ENCODE peak calls at places on chromosomes 13 and 19, in five cellular contexts. One of them, this sample, is unnamed.

GRCh38 chr13:25679154-25679553 is 307.4 kb downstream of the ATP8A2 start:
- DNase-seq in stimulated activated CD4-positive, alpha-beta T cell treated with anti-CD3 and anti-CD28 coated beads, Interleukin-2, amount 100 ng/mL, for 48 hours: no peak
- DNase-seq in lung microvascular endothelial cell: no peak
- DNase-seq in psoas muscle: no peak
- DNase-seq in renal cortical epithelial cell: no peak
- DNase-seq in this sample: no peak

GRCh38 chr19:12751635-12752034 is at the start of gene BEST2:
- DNase-seq in lung microvascular endothelial cell: no peak
- DNase-seq in stimulated activated CD4-positive, alpha-beta T cell treated with anti-CD3 and anti-CD28 coated beads, Interleukin-2, amount 100 ng/mL, for 48 hours: no peak
- DNase-seq in psoas muscle: no peak
- DNase-seq in renal cortical epithelial cell: no peak
- DNase-seq in this sample: no peak

GRCh38 chr19:18385675-18386542 is at the start of gene GDF15:
- DNase-seq in stimulated activated CD4-positive, alpha-beta T cell treated with anti-CD3 and anti-CD28 coated beads, Interleukin-2, amount 100 ng/mL, for 48 hours: peak; percentile 41
- DNase-seq in psoas muscle: peak; percentile 59
- DNase-seq in renal cortical epithelial cell: peak; percentile 90
- DNase-seq in lung microvascular endothelial cell: peak; percentile 98
- DNase-seq in this sample: peak; percentile 85

GRCh38 chr19:14310055-14310454 is 71.2 kb upstream of the ADGRE5 start:
- DNase-seq in stimulated activated CD4-positive, alpha-beta T cell treated with anti-CD3 and anti-CD28 coated beads, Interleukin-2, amount 100 ng/mL, for 48 hours: no peak
- DNase-seq in psoas muscle: no peak
- DNase-seq in lung microvascular endothelial cell: no peak
- DNase-seq in renal cortical epithelial cell: no peak
- DNase-seq in this sample: no peak

GRCh38 chr19:34336781-34337271 is 28.2 kb upstream of the GPI start:
- DNase-seq in stimulated activated CD4-positive, alpha-beta T cell treated with anti-CD3 and anti-CD28 coated beads, Interleukin-2, amount 100 ng/mL, for 48 hours: peak; percentile 37
- DNase-seq in renal cortical epithelial cell: peak; percentile 57
- DNase-seq in lung microvascular endothelial cell: peak; percentile 69
- DNase-seq in psoas muscle: no peak
- DNase-seq in this sample: peak; percentile 38

GRCh38 chr13:66700336-66700735 is 529.8 kb downstream of the PCDH9 start:
- DNase-seq in stimulated activated CD4-positive, alpha-beta T cell treated with anti-CD3 and anti-CD28 coated beads, Interleukin-2, amount 100 ng/mL, for 48 hours: no peak
- DNase-seq in lung microvascular endothelial cell: no peak
- DNase-seq in renal cortical epithelial cell: peak; percentile 65
- DNase-seq in psoas muscle: no peak
- DNase-seq in this sample: no peak

GRCh38 chr13:40370662-40371061 is 295.8 kb downstream of the FOXO1 start:
- DNase-seq in stimulated activated CD4-positive, alpha-beta T cell treated with anti-CD3 and anti-CD28 coated beads, Interleukin-2, amount 100 ng/mL, for 48 hours: no peak
- DNase-seq in psoas muscle: no peak
- DNase-seq in lung microvascular endothelial cell: no peak
- DNase-seq in renal cortical epithelial cell: no peak
- DNase-seq in this sample: no peak

GRCh38 chr19:18193388-18194207 is 580 bp downstream of the MPV17L2 start:
- DNase-seq in lung microvascular endothelial cell: no peak
- DNase-seq in renal cortical epithelial cell: no peak
- DNase-seq in stimulated activated CD4-positive, alpha-beta T cell treated with anti-CD3 and anti-CD28 coated beads, Interleukin-2, amount 100 ng/mL, for 48 hours: no peak
- DNase-seq in psoas muscle: no peak
- DNase-seq in this sample: no peak

GRCh38 chr13:85074543-85075313 is 724.5 kb downstream of the SLITRK6 start:
- DNase-seq in stimulated activated CD4-positive, alpha-beta T cell treated with anti-CD3 and anti-CD28 coated beads, Interleukin-2, amount 100 ng/mL, for 48 hours: no peak
- DNase-seq in lung microvascular endothelial cell: no peak
- DNase-seq in psoas muscle: no peak
- DNase-seq in renal cortical epithelial cell: no peak
- DNase-seq in this sample: no peak

GRCh38 chr19:53308339-53308811 is 25.2 kb upstream of the ZNF845 start:
- DNase-seq in psoas muscle: no peak
- DNase-seq in renal cortical epithelial cell: no peak
- DNase-seq in lung microvascular endothelial cell: peak; percentile 1
- DNase-seq in stimulated activated CD4-positive, alpha-beta T cell treated with anti-CD3 and anti-CD28 coated beads, Interleukin-2, amount 100 ng/mL, for 48 hours: no peak
- DNase-seq in this sample: no peak

GRCh38 chr19:21912654-21913053 is 76.7 kb upstream of the ZNF43 start:
- DNase-seq in stimulated activated CD4-positive, alpha-beta T cell treated with anti-CD3 and anti-CD28 coated beads, Interleukin-2, amount 100 ng/mL, for 48 hours: no peak
- DNase-seq in renal cortical epithelial cell: no peak
- DNase-seq in psoas muscle: no peak
- DNase-seq in lung microvascular endothelial cell: no peak
- DNase-seq in this sample: no peak

GRCh38 chr19:3586707-3587346 is 1.5 kb downstream of the GIPC3 start:
- DNase-seq in stimulated activated CD4-positive, alpha-beta T cell treated with anti-CD3 and anti-CD28 coated beads, Interleukin-2, amount 100 ng/mL, for 48 hours: no peak
- DNase-seq in psoas muscle: no peak
- DNase-seq in lung microvascular endothelial cell: no peak
- DNase-seq in renal cortical epithelial cell: no peak
- DNase-seq in this sample: no peak

GRCh38 chr19:10187315-10187714 is 7.4 kb downstream of the DNMT1 start:
- DNase-seq in lung microvascular endothelial cell: no peak
- DNase-seq in psoas muscle: no peak
- DNase-seq in renal cortical epithelial cell: no peak
- DNase-seq in stimulated activated CD4-positive, alpha-beta T cell treated with anti-CD3 and anti-CD28 coated beads, Interleukin-2, amount 100 ng/mL, for 48 hours: no peak
- DNase-seq in this sample: no peak

GRCh38 chr13:27556109-27556508 is 64.2 kb downstream of the LNX2 start:
- DNase-seq in psoas muscle: no peak
- DNase-seq in lung microvascular endothelial cell: peak; percentile 79
- DNase-seq in renal cortical epithelial cell: peak; percentile 19
- DNase-seq in stimulated activated CD4-positive, alpha-beta T cell treated with anti-CD3 and anti-CD28 coated beads, Interleukin-2, amount 100 ng/mL, for 48 hours: no peak
- DNase-seq in this sample: peak; percentile 29

GRCh38 chr19:10727599-10728250 is 9.8 kb downstream of the DNM2 start:
- DNase-seq in psoas muscle: no peak
- DNase-seq in stimulated activated CD4-positive, alpha-beta T cell treated with anti-CD3 and anti-CD28 coated beads, Interleukin-2, amount 100 ng/mL, for 48 hours: no peak
- DNase-seq in renal cortical epithelial cell: no peak
- DNase-seq in lung microvascular endothelial cell: peak; percentile 38
- DNase-seq in this sample: no peak

GRCh38 chr19:18349524-18350128 is 9.2 kb downstream of the PGPEP1 start:
- DNase-seq in lung microvascular endothelial cell: peak; percentile 82
- DNase-seq in renal cortical epithelial cell: peak; percentile 38
- DNase-seq in stimulated activated CD4-positive, alpha-beta T cell treated with anti-CD3 and anti-CD28 coated beads, Interleukin-2, amount 100 ng/mL, for 48 hours: no peak
- DNase-seq in psoas muscle: peak; percentile 60
- DNase-seq in this sample: peak; percentile 59

GRCh38 chr13:44188257-44188656 is 185.4 kb upstream of the SERP2 start:
- DNase-seq in lung microvascular endothelial cell: no peak
- DNase-seq in renal cortical epithelial cell: peak; percentile 85
- DNase-seq in psoas muscle: no peak
- DNase-seq in stimulated activated CD4-positive, alpha-beta T cell treated with anti-CD3 and anti-CD28 coated beads, Interleukin-2, amount 100 ng/mL, for 48 hours: no peak
- DNase-seq in this sample: peak; percentile 88

GRCh38 chr19:5339950-5340636 is 519 bp downstream of the PTPRS start:
- DNase-seq in lung microvascular endothelial cell: peak; percentile 24
- DNase-seq in stimulated activated CD4-positive, alpha-beta T cell treated with anti-CD3 and anti-CD28 coated beads, Interleukin-2, amount 100 ng/mL, for 48 hours: no peak
- DNase-seq in psoas muscle: no peak
- DNase-seq in renal cortical epithelial cell: no peak
- DNase-seq in this sample: no peak

GRCh38 chr19:39692166-39692565 is 12.1 kb upstream of the LGALS14 start:
- DNase-seq in renal cortical epithelial cell: no peak
- DNase-seq in stimulated activated CD4-positive, alpha-beta T cell treated with anti-CD3 and anti-CD28 coated beads, Interleukin-2, amount 100 ng/mL, for 48 hours: no peak
- DNase-seq in psoas muscle: no peak
- DNase-seq in lung microvascular endothelial cell: no peak
- DNase-seq in this sample: peak; percentile 55

GRCh38 chr13:52001120-52001731 is 10.0 kb downstream of the ATP7B start:
- DNase-seq in lung microvascular endothelial cell: peak; percentile 64
- DNase-seq in stimulated activated CD4-positive, alpha-beta T cell treated with anti-CD3 and anti-CD28 coated beads, Interleukin-2, amount 100 ng/mL, for 48 hours: no peak
- DNase-seq in psoas muscle: no peak
- DNase-seq in renal cortical epithelial cell: peak; percentile 61
- DNase-seq in this sample: peak; percentile 61